ENCODE peak calls at places on chromosomes 4 and X, in seven cellular contexts. V is vagina, F is GM13977, Y is ovary, N is ascending aorta, A is MM.1S, L is GM20000. T is an unnamed sample.

GRCh38 chr4:7552466-7552865 is 117.7 kb upstream of the PSAPL1 start:
- DNase-seq in L (no peak), F (no peak), V (no peak), N (no peak), Y (no peak), A (no peak), T (no peak)

GRCh38 chr4:15100994-15101695 is 98.9 kb downstream of the CPEB2 start:
- DNase-seq in V (no peak), N (no peak), L (no peak), F (no peak), Y (no peak), A (no peak), T (no peak)

GRCh38 chr4:154569028-154569427 is 6.2 kb downstream of the FGB start:
- DNase-seq in F (no peak), Y (no peak), N (no peak), L (no peak), A (no peak), V (no peak), T (no peak)

GRCh38 chr4:32226201-32226600 is 1506.0 kb downstream of the PCDH7 start:
- DNase-seq in V (no peak), F (no peak), N (no peak), L (no peak), Y (no peak), A (no peak), T (no peak)

GRCh38 chrX:151268836-151269235 is 92.5 kb downstream of the GPR50 start:
- DNase-seq in F (no peak), A (no peak), N (no peak), V (no peak), Y (no peak), L (no peak), T (no peak)

GRCh38 chr4:184163813-184164212 is 53.9 kb downstream of the ENPP6 start:
- DNase-seq in V (no peak), N (no peak), Y (no peak), A (no peak), F (no peak), L (peak), T (no peak)

GRCh38 chr4:113469926-113470325 is 291.6 kb downstream of the CAMK2D start:
- DNase-seq in Y (no peak), F (no peak), N (no peak), V (no peak), A (no peak), L (no peak), T (no peak)

GRCh38 chrX:63421411-63421810 is 70.3 kb upstream of the SPIN4 start:
- DNase-seq in N (no peak), L (no peak), A (no peak), Y (no peak), F (no peak), V (no peak), T (no peak)

GRCh38 chrX:81120936-81121351 is 80.8 kb downstream of the HMGN5 start:
- DNase-seq in N (no peak), L (peak), A (peak), V (no peak), Y (no peak), F (peak), T (no peak)

GRCh38 chr4:6008766-6009385 is 9.4 kb downstream of the C4orf50 start:
- DNase-seq in N (no peak), A (no peak), L (no peak), V (no peak), F (no peak), Y (no peak), T (no peak)

GRCh38 chrX:128458888-128459287 is 406.7 kb upstream of the ACTRT1 start:
- DNase-seq in N (no peak), V (no peak), Y (no peak), L (no peak), A (no peak), F (no peak), T (no peak)

GRCh38 chr4:106253364-106254129 is 62.5 kb downstream of the TBCK start:
- DNase-seq in N (no peak), L (no peak), V (no peak), F (no peak), Y (no peak), A (no peak), T (no peak)

GRCh38 chr4:102574317-102574716 is 73.2 kb downstream of the NFKB1 start:
- DNase-seq in F (no peak), N (no peak), A (no peak), L (no peak), V (no peak), Y (no peak), T (no peak)

GRCh38 chr4:26953770-26954423 is 93.3 kb downstream of the STIM2 start:
- DNase-seq in A (no peak), N (no peak), L (no peak), F (no peak), V (no peak), Y (no peak), T (no peak)

GRCh38 chr4:22987861-22988260 is 295.1 kb downstream of the GBA3 start:
- DNase-seq in N (no peak), F (no peak), V (no peak), Y (no peak), A (no peak), L (no peak), T (no peak)

GRCh38 chrX:140292188-140292587 is 212.7 kb downstream of the SOX3 start:
- DNase-seq in N (no peak), L (no peak), V (no peak), F (no peak), A (no peak), Y (no peak), T (no peak)

GRCh38 chr4:55398966-55399365 is 3.2 kb downstream of the TMEM165 start:
- DNase-seq in Y (no peak), V (no peak), L (no peak), A (no peak), F (no peak), N (no peak), T (no peak)

GRCh38 chr4:153792007-153792892 is 3.4 kb upstream of the SFRP2 start:
- DNase-seq in V (no peak), Y (no peak), L (no peak), F (peak), A (no peak), N (no peak), T (peak)

GRCh38 chr4:155854597-155855226 is 11.4 kb downstream of the ASIC5 start:
- DNase-seq in V (no peak), F (no peak), L (no peak), Y (no peak), A (peak), N (no peak), T (no peak)

GRCh38 chr4:9940041-9940440 is 81.3 kb downstream of the SLC2A9 start:
- DNase-seq in F (no peak), Y (no peak), V (no peak), N (no peak), A (no peak), L (no peak), T (no peak)

GRCh38 chr4:860561-860960 is 34.6 kb upstream of the CPLX1 start:
- DNase-seq in N (no peak), V (no peak), Y (no peak), F (no peak), A (no peak), L (no peak), T (no peak)

GRCh38 chrX:13778916-13779315 is 38.0 kb downstream of the GPM6B start:
- DNase-seq in V (no peak), F (no peak), A (no peak), L (no peak), N (no peak), Y (no peak), T (no peak)

GRCh38 chr4:177281544-177281943 is 28.1 kb upstream of the NEIL3 start:
- DNase-seq in Y (no peak), A (no peak), L (no peak), N (no peak), F (no peak), V (no peak), T (no peak)

GRCh38 chr4:138450546-138450945 is 208.4 kb upstream of the SLC7A11 start:
- DNase-seq in N (no peak), V (no peak), Y (no peak), L (no peak), F (no peak), A (no peak), T (no peak)

GRCh38 chrX:110944323-110944761 is 148.7 kb upstream of the CHRDL1 start:
- DNase-seq in F (no peak), L (no peak), A (no peak), N (no peak), Y (peak), V (no peak), T (no peak)

GRCh38 chrX:56764153-56764974 is 35.3 kb downstream of the NBDY start:
- DNase-seq in L (peak), Y (peak), V (peak), N (peak), A (peak), F (peak), T (no peak)

GRCh38 chr4:55181606-55182005 is 56.2 kb upstream of the KDR start:
- DNase-seq in F (no peak), N (no peak), Y (no peak), L (no peak), V (no peak), A (no peak), T (no peak)

GRCh38 chr4:128376303-128376702 is 88.7 kb upstream of the PGRMC2 start:
- DNase-seq in L (no peak), A (no peak), N (no peak), Y (no peak), F (no peak), V (no peak), T (no peak)

GRCh38 chr4:122383341-122383740 is 4.5 kb downstream of the ADAD1 start:
- DNase-seq in Y (no peak), F (no peak), V (no peak), N (no peak), A (no peak), L (no peak), T (no peak)

GRCh38 chr4:146245246-146245645 is 30.9 kb downstream of the REELD1 start:
- DNase-seq in L (no peak), F (no peak), N (no peak), A (no peak), Y (no peak), V (no peak), T (no peak)

GRCh38 chrX:11967986-11968385 is 170.3 kb upstream of the FRMPD4 start:
- DNase-seq in V (no peak), L (no peak), A (no peak), N (no peak), F (no peak), Y (no peak), T (no peak)

GRCh38 chr4:178823673-178824072 is 1381.4 kb upstream of the AGA start:
- DNase-seq in V (no peak), Y (no peak), N (no peak), A (no peak), L (no peak), F (no peak), T (no peak)

DNA sequence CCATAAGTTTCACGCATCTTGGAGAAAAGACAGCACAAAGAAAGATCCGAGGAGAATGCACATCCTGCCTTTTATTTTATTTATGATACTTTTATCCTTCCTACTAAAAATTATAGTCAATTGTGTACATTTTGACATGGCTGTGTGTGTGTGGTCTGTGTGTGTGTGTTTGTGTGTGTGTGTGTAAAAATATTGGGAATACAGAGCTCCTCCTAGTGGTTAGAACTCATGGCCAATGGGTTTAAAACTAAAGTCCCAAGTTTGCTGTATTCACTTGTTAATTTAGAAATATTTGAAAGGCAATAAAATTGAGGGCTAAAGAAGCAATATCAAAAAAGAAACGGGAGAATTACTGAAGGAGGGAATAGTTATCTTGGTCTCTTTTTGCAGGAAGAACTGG is 47.5 kb downstream of the NKX6-1 start:
- DNase-seq in Y (no peak), N (no peak), F (no peak), L (no peak), V (no peak), A (no peak), T (no peak)
- TF ChIP-seq CTCF in Y (no peak), N (no peak), F (peak), L (peak), V (no peak), A (peak), T (peak)

GRCh38 chr4:69470561-69470960 is 25.1 kb downstream of the UGT2B4 start:
- DNase-seq in V (no peak), N (no peak), A (no peak), F (no peak), L (no peak), Y (no peak), T (no peak)
- TF ChIP-seq CTCF in V (no peak), N (no peak), A (no peak), F (peak), L (no peak), Y (no peak), T (no peak)

GRCh38 chrX:43564953-43565352 is 91.1 kb upstream of the MAOA start:
- DNase-seq in A (no peak), L (no peak), N (no peak), Y (no peak), F (no peak), V (no peak), T (no peak)
- TF ChIP-seq CTCF in A (no peak), L (no peak), N (no peak), Y (no peak), F (no peak), V (no peak), T (no peak)

GRCh38 chrX:153470411-153471363 is at the start of gene HAUS7:
- DNase-seq in Y (peak), F (peak), V (no peak), A (peak), L (peak), N (peak), T (peak)

GRCh38 chrX:153468008-153468580 is 2.3 kb downstream of the HAUS7 start:
- DNase-seq in F (no peak), L (no peak), A (no peak), N (no peak), Y (no peak), V (no peak), T (no peak)

GRCh38 chrX:153471663-153472280 is 1.4 kb upstream of the HAUS7 start:
- DNase-seq in Y (no peak), N (no peak), F (no peak), V (no peak), A (no peak), L (no peak), T (no peak)

GRCh38 chrX:153473126-153473525 is 2.8 kb upstream of the HAUS7 start:
- DNase-seq in F (no peak), N (no peak), A (no peak), L (no peak), Y (no peak), V (no peak), T (no peak)

DNA sequence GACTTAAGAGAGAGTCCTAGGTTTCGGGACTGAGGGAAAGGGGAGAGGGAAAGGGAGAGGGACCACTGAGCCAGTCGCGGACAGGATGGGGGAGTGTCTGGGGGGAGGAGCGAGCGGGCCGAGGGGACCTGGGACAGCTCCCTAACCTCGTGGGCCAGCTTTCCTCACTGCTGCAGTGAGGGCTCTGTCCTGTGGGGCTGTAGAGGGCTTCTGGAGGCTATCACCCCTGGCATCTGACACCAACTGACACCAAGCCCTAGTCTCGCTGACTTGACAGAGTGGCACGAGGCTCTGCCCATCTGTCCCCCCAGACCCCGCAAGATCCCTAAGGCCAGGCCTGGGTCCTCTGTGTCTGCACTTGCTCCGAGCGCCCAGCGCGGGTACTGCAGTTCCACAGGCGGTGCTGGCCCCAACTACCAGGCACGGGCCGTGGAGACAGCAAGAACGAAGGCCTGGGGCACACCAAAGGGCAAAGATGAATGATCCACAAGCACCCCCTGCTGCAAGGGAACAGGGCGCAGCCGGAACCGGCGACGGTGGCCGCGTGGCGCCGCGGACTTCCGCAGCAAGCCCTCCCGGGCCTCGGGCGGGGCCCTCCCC is 465 bp downstream of the HAUS7 start:
- DNase-seq in F (no peak), L (peak), N (no peak), Y (no peak), A (peak), V (no peak), T (no peak)
- TF ChIP-seq CTCF in F (no peak), L (no peak), N (no peak), Y (no peak), A (peak), V (no peak), T (no peak)

DNA sequence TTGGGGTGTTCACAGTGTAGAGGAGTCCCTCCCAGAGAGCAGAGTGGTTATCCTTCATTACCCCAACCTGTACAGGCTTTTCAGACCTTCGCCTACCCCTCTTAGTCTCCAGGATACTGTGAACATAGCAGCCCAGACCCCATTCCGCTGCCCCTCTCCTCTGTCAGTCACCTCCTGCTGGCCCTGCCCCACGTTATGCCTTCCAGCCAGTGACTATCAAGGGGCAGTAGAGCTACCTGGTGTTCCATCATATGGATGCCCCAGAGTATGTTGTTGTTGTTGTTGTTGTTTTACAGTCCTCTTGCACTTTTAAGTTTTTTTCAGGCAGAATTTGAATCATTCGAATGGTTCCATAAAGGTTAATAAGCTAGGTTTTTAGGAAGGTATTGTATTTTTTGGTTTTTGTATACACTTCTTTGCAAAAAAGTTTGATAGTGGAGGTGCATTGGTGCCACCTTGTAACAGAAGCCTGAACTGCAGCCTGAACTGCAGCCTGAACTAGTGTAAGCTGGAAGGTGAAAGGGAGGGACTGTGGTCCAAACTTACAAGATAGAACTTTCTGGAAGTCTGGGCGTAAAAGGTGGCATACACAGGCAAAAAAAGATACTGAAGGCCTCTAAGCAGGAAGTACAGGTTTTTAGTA is 101.4 kb upstream of the RAB40AL start:
- DNase-seq in F (peak), N (no peak), A (peak), Y (no peak), L (peak), V (no peak), T (no peak)
- TF ChIP-seq CTCF in F (peak), N (peak), A (peak), Y (no peak), L (no peak), V (no peak), T (peak)

GRCh38 chrX:16712116-16712824 is at the start of gene CTPS2:
- DNase-seq in A (peak), L (peak), V (no peak), F (peak), N (peak), Y (peak), T (no peak)
- TF ChIP-seq CTCF in A (no peak), L (no peak), V (no peak), F (no peak), N (no peak), Y (no peak), T (no peak)